ENCODE peak calls at places on chromosome 20, in five cellular contexts. R is pancreas, G is body of pancreas, F is AG04450, O is keratinocyte. B is an unnamed sample.

GRCh38 chr20:26167499-26167898 is 470.8 kb upstream of the ZNF337 start:
- DNase-seq in R (no peak), G (no peak), F (no peak), O (no peak), B (no peak)

GRCh38 chr20:44496976-44497375 is 21.3 kb downstream of the TTPAL start:
- DNase-seq in R (no peak), F (peak; percentile 73), O (peak; percentile 91), G (no peak), B (no peak)

GRCh38 chr20:24669701-24670100 is 200.3 kb downstream of the SYNDIG1 start:
- DNase-seq in F (no peak), O (no peak), G (no peak), R (peak; percentile 21), B (no peak)

GRCh38 chr20:11755071-11755881 is 162.4 kb upstream of the BTBD3 start:
- DNase-seq in G (no peak), F (no peak), R (no peak), O (no peak), B (no peak)

GRCh38 chr20:22601361-22602141 is 17.2 kb upstream of the FOXA2 start:
- DNase-seq in G (no peak), O (no peak), R (no peak), F (no peak), B (peak; percentile 34)

GRCh38 chr20:52954849-52955248 is 17.3 kb upstream of the TSHZ2 start:
- DNase-seq in F (no peak), G (no peak), R (no peak), O (no peak), B (no peak)

GRCh38 chr20:31606928-31607639 is 2.0 kb downstream of the ID1 start:
- DNase-seq in O (no peak), R (no peak), F (no peak), G (no peak), B (peak; percentile 90)

GRCh38 chr20:24981750-24982149 is 10.8 kb downstream of the APMAP start:
- DNase-seq in F (no peak), G (no peak), O (no peak), R (no peak), B (no peak)

GRCh38 chr20:63942250-63943006 is 13.8 kb downstream of the UCKL1 start:
- DNase-seq in R (no peak), F (no peak), G (no peak), O (no peak), B (no peak)

GRCh38 chr20:63520594-63520938 is at the start of gene PPDPF:
- DNase-seq in R (peak; percentile 97), O (no peak), G (peak; percentile 84), F (peak; percentile 34), B (peak; percentile 95)

GRCh38 chr20:50194831-50195523 is 4.3 kb downstream of the CEBPB start:
- DNase-seq in F (no peak), O (no peak), R (no peak), G (no peak), B (no peak)

GRCh38 chr20:55186228-55186627 is 710.8 kb downstream of the DOK5 start:
- DNase-seq in G (no peak), O (no peak), F (no peak), R (no peak), B (no peak)

GRCh38 chr20:40255368-40255767 is 433.7 kb downstream of the MAFB start:
- DNase-seq in F (no peak), G (no peak), O (no peak), R (no peak), B (no peak)

GRCh38 chr20:11222243-11222642 is 548.4 kb upstream of the JAG1 start:
- DNase-seq in G (no peak), R (no peak), F (no peak), O (no peak), B (no peak)

GRCh38 chr20:51275816-51276215 is 252.9 kb upstream of the KCNG1 start:
- DNase-seq in O (no peak), F (peak; percentile 7), R (no peak), G (no peak), B (no peak)

GRCh38 chr20:53926428-53927028 is 143.9 kb downstream of the BCAS1 start:
- DNase-seq in R (no peak), F (no peak), G (no peak), O (peak; percentile 88), B (peak; percentile 78)

GRCh38 chr20:41095110-41095969 is 42.0 kb upstream of the PLCG1 start:
- DNase-seq in G (peak; percentile 61), F (no peak), R (peak; percentile 68), O (no peak), B (peak; percentile 77)

GRCh38 chr20:58102252-58102651 is 126.2 kb downstream of the ANKRD60 start:
- DNase-seq in G (no peak), R (no peak), O (no peak), F (no peak), B (no peak)

GRCh38 chr20:59825944-59826759 is 107.3 kb downstream of the SYCP2 start:
- DNase-seq in R (peak; percentile 55), G (peak; percentile 57), O (peak; percentile 63), F (no peak), B (peak; percentile 72)

GRCh38 chr20:60420676-60421229 is 462.5 kb downstream of the CDH26 start:
- DNase-seq in G (no peak), R (no peak), O (no peak), F (no peak), B (no peak)

GRCh38 chr20:43959079-43959919 is 44.6 kb downstream of the TOX2 start:
- DNase-seq in R (no peak), F (no peak), O (no peak), G (peak; percentile 49), B (no peak)

GRCh38 chr20:45867811-45868176 is 10.4 kb downstream of the ZSWIM3 start:
- DNase-seq in G (no peak), F (no peak), R (no peak), O (no peak), B (no peak)

GRCh38 chr20:51500311-51500710 is 42.2 kb downstream of the NFATC2 start:
- DNase-seq in G (no peak), O (no peak), R (no peak), F (no peak), B (no peak)

GRCh38 chr20:2305946-2306345 is 10.1 kb downstream of the TGM3 start:
- DNase-seq in O (no peak), G (no peak), F (no peak), R (peak; percentile 6), B (peak; percentile 46)

GRCh38 chr20:31604567-31605030 is 490 bp upstream of the ID1 start:
- DNase-seq in O (no peak), G (no peak), R (no peak), F (no peak), B (no peak)

DNA sequence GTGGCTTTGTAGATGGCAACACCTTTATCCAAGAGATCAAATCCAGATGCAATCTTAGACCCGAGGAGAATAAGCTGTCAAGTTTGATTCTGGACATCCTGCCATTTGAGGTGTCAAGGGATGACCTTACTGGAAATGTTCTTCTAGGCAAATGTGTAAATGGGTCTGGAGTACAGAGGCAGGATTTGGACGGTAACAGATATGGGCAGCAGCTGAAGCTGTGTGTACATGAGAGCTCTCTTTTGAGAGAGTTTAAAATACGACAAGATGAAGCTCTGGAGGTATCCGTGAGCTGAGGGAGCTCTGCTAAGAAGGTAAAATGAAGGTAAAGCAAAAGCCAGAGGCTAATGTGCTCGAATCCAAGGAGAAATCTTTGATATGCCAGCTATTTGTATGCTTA is 56.6 kb downstream of the RALGAPA2 start:
- DNase-seq in F (no peak), O (no peak), R (no peak), G (no peak), B (no peak)
- H3K4me3 ChIP-seq in F (no peak overlapping the region), O (no peak overlapping the region), R (no peak overlapping the region), G (no peak overlapping the region), B (no peak overlapping the region)

GRCh38 chr20:20795119-20795518 is 82.7 kb upstream of the RALGAPA2 start:
- DNase-seq in F (no peak), O (no peak), R (no peak), G (no peak), B (no peak)
- H3K27me3 ChIP-seq in F (no peaks in the 10 kb centered on the region), O (no peaks in the 10 kb centered on the region), R (no peaks in the 10 kb centered on the region), G (no peaks in the 10 kb centered on the region), B (no peaks in the 10 kb centered on the region)

GRCh38 chr20:8800089-8800488 is 268.8 kb upstream of the PLCB4 start:
- DNase-seq in G (no peak), R (no peak), F (no peak), O (no peak), B (no peak)
- TF ChIP-seq CTCF in G (no peak), R (peak; percentile 7), F (no peak), O (no peak), B (no peak)

GRCh38 chr20:32752458-32753250 is 9.4 kb upstream of the COMMD7 start:
- DNase-seq in O (no peak), R (no peak), F (peak; percentile 26), G (peak; percentile 28), B (no peak)

GRCh38 chr20:32751309-32752020 is 8.2 kb upstream of the COMMD7 start:
- DNase-seq in G (no peak), O (no peak), R (no peak), F (no peak), B (no peak)

GRCh38 chr20:32753731-32754130 is 8.5 kb upstream of the DNMT3B start:
- DNase-seq in G (no peak), O (no peak), R (no peak), F (no peak), B (no peak)

GRCh38 chr20:32749914-32750637 is 6.8 kb upstream of the COMMD7 start:
- DNase-seq in R (no peak), G (no peak), F (no peak), O (no peak), B (no peak)

GRCh38 chr20:32752021-32752457 is 8.8 kb upstream of the COMMD7 start:
- DNase-seq in O (no peak), R (no peak), G (no peak), F (no peak), B (no peak)
- H3K4me3 ChIP-seq in O (no peak overlapping the region), R (no peak overlapping the region), G (no peak overlapping the region), F (no peak overlapping the region), B (no peak overlapping the region)

GRCh38 chr20:38616457-38616856 is 14.8 kb downstream of the ARHGAP40 start:
- DNase-seq in F (no peak), O (no peak), G (no peak), R (no peak), B (no peak)
- H3K27me3 ChIP-seq in F (peaks cover 20% of the 10 kb centered on the region), O (peaks cover 5% of the 10 kb centered on the region), G (no peaks in the 10 kb centered on the region), R (no peaks in the 10 kb centered on the region), B (no peaks in the 10 kb centered on the region)

DNA sequence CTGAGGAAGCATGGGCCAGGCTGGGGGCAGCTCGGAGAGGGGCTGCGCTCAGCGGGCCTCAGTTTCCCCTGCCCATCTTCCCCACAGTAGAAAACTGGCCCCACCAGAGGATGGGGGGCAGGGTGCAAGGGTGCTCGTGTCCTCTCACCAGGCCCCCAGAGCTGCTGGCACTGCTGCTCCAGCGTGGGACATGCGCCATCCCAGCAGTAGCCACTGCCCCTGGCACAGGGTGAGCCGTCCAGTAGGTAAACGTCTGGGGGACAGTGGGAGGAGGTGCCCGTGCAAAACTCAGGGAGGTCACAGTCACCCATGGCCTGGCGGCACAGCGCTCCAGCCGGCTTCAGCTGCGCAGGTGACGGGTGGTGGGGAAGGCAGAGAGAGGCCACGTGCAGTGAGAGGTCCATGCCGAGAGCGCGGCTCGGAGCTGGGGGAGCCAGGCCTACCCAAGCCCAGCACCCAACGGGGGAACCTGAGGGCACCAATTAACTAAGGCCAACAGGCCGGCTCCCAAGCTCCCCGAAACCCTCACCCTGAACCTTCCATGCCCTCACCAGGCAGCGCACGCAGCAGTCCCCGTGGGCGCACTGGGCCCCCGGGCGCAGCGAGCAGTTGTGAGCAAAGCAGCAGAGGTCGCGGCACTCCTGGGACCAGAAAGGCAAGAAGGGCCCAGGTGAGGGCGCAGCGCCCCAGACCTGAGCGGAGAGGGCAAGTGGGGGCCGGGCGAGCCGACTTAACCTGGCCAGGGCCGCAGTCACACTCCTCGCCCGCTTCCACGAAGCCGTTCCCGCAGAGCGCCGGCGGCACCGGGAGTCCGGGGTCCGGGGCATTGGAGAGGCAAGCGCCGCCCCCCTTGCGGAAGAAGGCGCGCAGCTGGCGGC is 9.0 kb upstream of the GFRA4 start:
- DNase-seq in F (no peak), O (no peak), R (no peak), G (no peak), B (no peak)
- TF ChIP-seq CTCF in F (no peak), O (no peak), R (no peak), G (no peak), B (no peak)